ENCODE peak calls at places on chromosomes 3 and 15, in nine cellular contexts. One of them, this sample, is unnamed.

GRCh38 chr15:67148196-67148701 is 82.8 kb downstream of the SMAD3 start:
- DNase-seq in DMS153: no peak
- DNase-seq in EH: peak
- DNase-seq in iPS DF 19.7: no peak
- DNase-seq in iPS DF 6.9: no peak
- DNase-seq in tibial nerve: no peak
- DNase-seq in CD14-positive monocyte: peak
- DNase-seq in mucosa of descending colon: peak
- DNase-seq in fibroblast of gingiva: peak
- DNase-seq in this sample: peak

GRCh38 chr3:157159037-157159761 is 748 bp downstream of the CCNL1 start:
- DNase-seq in iPS DF 6.9: no peak
- DNase-seq in fibroblast of gingiva: peak
- DNase-seq in EH: peak
- DNase-seq in DMS153: peak
- DNase-seq in tibial nerve: peak
- DNase-seq in CD14-positive monocyte: peak
- DNase-seq in iPS DF 19.7: no peak
- DNase-seq in mucosa of descending colon: peak
- DNase-seq in this sample: peak

GRCh38 chr3:127036209-127037020 is 53.5 kb downstream of the PLXNA1 start:
- DNase-seq in mucosa of descending colon: peak
- DNase-seq in iPS DF 19.7: no peak
- DNase-seq in EH: no peak
- DNase-seq in DMS153: peak
- DNase-seq in iPS DF 6.9: no peak
- DNase-seq in CD14-positive monocyte: peak
- DNase-seq in fibroblast of gingiva: no peak
- DNase-seq in tibial nerve: no peak
- DNase-seq in this sample: peak

GRCh38 chr3:70358978-70359580 is 46.6 kb upstream of the MDFIC2 start:
- DNase-seq in DMS153: no peak
- DNase-seq in iPS DF 19.7: peak
- DNase-seq in iPS DF 6.9: no peak
- DNase-seq in tibial nerve: peak
- DNase-seq in fibroblast of gingiva: peak
- DNase-seq in CD14-positive monocyte: no peak
- DNase-seq in mucosa of descending colon: no peak
- DNase-seq in EH: peak
- DNase-seq in this sample: peak

GRCh38 chr3:181719298-181719859 is 7.7 kb downstream of the SOX2 start:
- DNase-seq in fibroblast of gingiva: no peak
- DNase-seq in CD14-positive monocyte: no peak
- DNase-seq in mucosa of descending colon: no peak
- DNase-seq in DMS153: peak
- DNase-seq in EH: no peak
- DNase-seq in tibial nerve: no peak
- DNase-seq in iPS DF 6.9: no peak
- DNase-seq in iPS DF 19.7: no peak
- DNase-seq in this sample: no peak

GRCh38 chr3:126329927-126330725 is 27.1 kb downstream of the KLF15 start:
- DNase-seq in DMS153: no peak
- DNase-seq in iPS DF 6.9: no peak
- DNase-seq in tibial nerve: no peak
- DNase-seq in iPS DF 19.7: no peak
- DNase-seq in fibroblast of gingiva: no peak
- DNase-seq in mucosa of descending colon: no peak
- DNase-seq in EH: no peak
- DNase-seq in CD14-positive monocyte: no peak
- DNase-seq in this sample: no peak

GRCh38 chr3:152399374-152399773 is 130.6 kb downstream of the MBNL1 start:
- DNase-seq in mucosa of descending colon: no peak
- DNase-seq in fibroblast of gingiva: peak
- DNase-seq in CD14-positive monocyte: no peak
- DNase-seq in tibial nerve: no peak
- DNase-seq in iPS DF 19.7: no peak
- DNase-seq in iPS DF 6.9: no peak
- DNase-seq in DMS153: no peak
- DNase-seq in EH: peak
- DNase-seq in this sample: no peak

GRCh38 chr3:70471464-70472342 is 159.3 kb upstream of the MDFIC2 start:
- DNase-seq in mucosa of descending colon: no peak
- DNase-seq in fibroblast of gingiva: no peak
- DNase-seq in CD14-positive monocyte: no peak
- DNase-seq in iPS DF 19.7: no peak
- DNase-seq in EH: peak
- DNase-seq in DMS153: no peak
- DNase-seq in iPS DF 6.9: no peak
- DNase-seq in tibial nerve: no peak
- DNase-seq in this sample: no peak

GRCh38 chr15:44812029-44812517 is 75.7 kb downstream of the TRIM69 start:
- DNase-seq in tibial nerve: no peak
- DNase-seq in iPS DF 19.7: no peak
- DNase-seq in mucosa of descending colon: peak
- DNase-seq in DMS153: peak
- DNase-seq in fibroblast of gingiva: no peak
- DNase-seq in EH: no peak
- DNase-seq in CD14-positive monocyte: no peak
- DNase-seq in iPS DF 6.9: no peak
- DNase-seq in this sample: peak

GRCh38 chr3:56144792-56145191 is 323.5 kb downstream of the ERC2 start:
- DNase-seq in tibial nerve: no peak
- DNase-seq in mucosa of descending colon: no peak
- DNase-seq in CD14-positive monocyte: no peak
- DNase-seq in DMS153: no peak
- DNase-seq in fibroblast of gingiva: peak
- DNase-seq in iPS DF 19.7: no peak
- DNase-seq in iPS DF 6.9: no peak
- DNase-seq in EH: no peak
- DNase-seq in this sample: no peak

This sample was measured in colonic mucosa.